ENCODE peak calls at places on chromosomes 7 and 10, in eight cellular contexts. C is stomach; O is activated T-cell treated with anti-CD3 and anti-CD28 coated beads for 48 hours; R is stimulated activated CD4-positive, alpha-beta T cell treated with anti-CD3 and anti-CD28 coated beads, TNF-alpha, amount 100 ng/mL, for 24 hours; A is activated T-helper 1 cell treated with anti-CD3 and anti-CD28 coated beads, Interleukin-12 subunit alpha, Interleukin-12 subunit beta, Interleukin-2, Interleukin-4 antibody, amounts not matched to agents 30 ng/mL and 10 ng/mL and 1 ng/mL, durations not matched to agents 14 hours and 24 hours and 36 hours; Z is ovary; W is HTR-8/SVneo; X is stimulated activated CD8-positive, alpha-beta memory T cell treated with anti-CD3 and anti-CD28 coated beads, Interleukin-12 subunit alpha, Interleukin-12 subunit beta, amount 100 ng/mL, for 4 hours. J is an unnamed sample.

GRCh38 chr7:32119790-32120196 is 49.6 kb upstream of the PDE1C start:
- DNase-seq in C (no peak), O (no peak), R (no peak), A (no peak), Z (no peak), W (no peak), X (no peak), J (no peak)

GRCh38 chr10:6593140-6593740 is 13.2 kb upstream of the PRKCQ start:
- DNase-seq in C (no peak), O (no peak), R (no peak), A (no peak), Z (no peak), W (no peak), X (no peak), J (peak)

GRCh38 chr10:21263266-21263803 is 262.1 kb downstream of the SKIDA1 start:
- DNase-seq in C (no peak), O (no peak), R (no peak), A (no peak), Z (no peak), W (no peak), X (no peak), J (no peak)

GRCh38 chr7:44286182-44286617 is 39.2 kb downstream of the CAMK2B start:
- DNase-seq in C (peak), O (no peak), R (no peak), A (no peak), Z (peak), W (no peak), X (no peak), J (no peak)

GRCh38 chr7:115910541-115911164 is 119.9 kb downstream of the TFEC start:
- DNase-seq in C (no peak), O (no peak), R (no peak), A (no peak), Z (no peak), W (no peak), X (no peak), J (peak)

GRCh38 chr7:100678291-100678984 is 4.9 kb downstream of the GNB2 start:
- DNase-seq in C (no peak), O (no peak), R (no peak), A (no peak), Z (peak), W (no peak), X (no peak), J (no peak)

GRCh38 chr7:25804154-25804553 is 347.8 kb upstream of the NFE2L3 start:
- DNase-seq in C (no peak), O (no peak), R (no peak), A (no peak), Z (no peak), W (no peak), X (no peak), J (peak)

GRCh38 chr7:141511370-141512335 is 39.6 kb upstream of the AGK start:
- DNase-seq in C (peak), O (no peak), R (no peak), A (no peak), Z (no peak), W (no peak), X (no peak), J (no peak)

GRCh38 chr10:20170661-20171060 is 354.4 kb downstream of the PLXDC2 start:
- DNase-seq in C (no peak), O (no peak), R (no peak), A (no peak), Z (no peak), W (no peak), X (no peak), J (no peak)